ENCODE peak calls at places on chromosomes 12 and 14, in five cellular contexts. O is HepG2, I is astrocyte of the cerebellum, M is left ventricle myocardium inferior, G is epithelial cell of esophagus. E is an unnamed sample.
A peak's percentile ranks its signal among the peaks of the same experiment; 100 is the strongest.

GRCh38 chr12:71282020-71282419 is 124.2 kb upstream of the TSPAN8 start:
- DNase-seq in O (no peak), G (no peak), M (no peak), I (no peak), E (no peak)

GRCh38 chr12:59595557-59596231 is at the start of gene SLC16A7:
- DNase-seq in M (peak; percentile 92), G (peak; percentile 86), O (peak; percentile 39), I (peak; percentile 48), E (peak; percentile 71)

GRCh38 chr12:45775964-45776363 is 46.5 kb downstream of the ARID2 start:
- DNase-seq in I (no peak), O (no peak), G (no peak), M (no peak), E (no peak)

GRCh38 chr12:44550377-44550776 is 325.7 kb downstream of the NELL2 start:
- DNase-seq in G (no peak), I (no peak), M (no peak), O (no peak), E (no peak)

GRCh38 chr14:61296707-61297502 is 15.8 kb upstream of the TMEM30B start:
- DNase-seq in G (peak; percentile 65), O (peak; percentile 20), M (no peak), I (peak; percentile 26), E (no peak)

GRCh38 chr12:123141615-123142517 is 9.0 kb downstream of the PITPNM2 start:
- DNase-seq in G (peak; percentile 65), M (peak; percentile 51), I (peak; percentile 72), O (peak; percentile 87), E (peak; percentile 38)

GRCh38 chr12:88577537-88577936 is 2.7 kb downstream of the KITLG start:
- DNase-seq in O (no peak), I (no peak), M (no peak), G (peak; percentile 73), E (no peak)

GRCh38 chr14:94750371-94750770 is 19.5 kb downstream of the GSC start:
- DNase-seq in G (no peak), I (no peak), M (no peak), O (no peak), E (no peak)

GRCh38 chr14:67418368-67419174 is 6.6 kb upstream of the PLEK2 start:
- DNase-seq in G (peak; percentile 92), O (no peak), M (no peak), I (no peak), E (no peak)

GRCh38 chr12:66269142-66269541 is 33.2 kb upstream of the HELB start:
- DNase-seq in M (no peak), G (no peak), I (no peak), O (no peak), E (no peak)

GRCh38 chr12:66268562-66268961 is 33.7 kb upstream of the HELB start:
- DNase-seq in G (peak; percentile 41), O (no peak), M (no peak), I (no peak), E (no peak)

GRCh38 chr12:66270613-66271012 is 31.7 kb upstream of the HELB start:
- DNase-seq in G (no peak), O (no peak), M (no peak), I (no peak), E (no peak)

GRCh38 chr12:66272650-66273049 is 29.6 kb upstream of the HELB start:
- DNase-seq in G (no peak), O (no peak), M (no peak), I (no peak), E (no peak)

GRCh38 chr12:66269757-66270383 is 32.4 kb upstream of the HELB start:
- DNase-seq in I (peak; percentile 28), G (peak; percentile 53), M (no peak), O (peak; percentile 40), E (peak; percentile 17)
- TF ChIP-seq CTCF in I (peak; percentile 71), G (peak; percentile 68), M (peak; percentile 65), O (peak; percentile 59), E (peak; percentile 56)

DNA sequence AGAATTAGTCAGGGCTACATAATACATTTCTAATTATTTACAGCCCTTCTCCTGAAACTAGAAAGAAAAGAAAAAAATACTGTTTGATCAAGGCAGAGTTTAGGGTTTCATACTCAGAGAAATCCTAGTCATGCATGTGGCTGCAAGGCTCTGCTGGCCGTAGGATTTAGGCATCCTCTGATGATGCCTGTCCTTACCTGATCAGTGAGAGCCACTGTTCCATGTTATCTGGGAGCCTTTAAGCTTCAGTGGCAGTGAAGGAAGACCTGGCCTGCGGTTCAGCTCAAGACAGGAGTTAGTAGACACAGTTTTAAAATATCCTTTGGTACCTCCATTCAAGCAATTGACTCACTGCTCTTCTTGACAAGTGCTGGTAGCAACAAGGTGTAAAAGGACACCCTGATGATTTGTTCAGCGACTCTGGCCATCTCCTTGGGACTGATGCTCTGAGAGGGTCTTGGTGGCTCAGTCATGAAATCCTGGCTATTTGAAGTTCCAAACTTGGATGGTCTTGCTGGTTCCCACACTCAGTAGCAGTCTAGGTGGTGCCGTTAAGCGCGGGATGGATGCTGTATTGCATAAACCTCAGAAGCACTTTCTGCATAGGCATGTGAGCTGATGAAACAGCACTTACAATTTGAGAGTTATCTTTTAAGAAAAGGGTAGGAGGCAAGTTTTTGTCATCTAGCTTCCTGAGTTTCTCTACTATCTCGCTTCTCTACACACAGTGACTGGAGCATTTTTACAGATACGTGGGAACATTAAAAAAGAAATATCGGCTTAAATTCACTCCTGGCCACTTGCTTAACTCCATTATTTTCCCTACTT is 162.0 kb downstream of the SAMD4A start:
- DNase-seq in M (no peak), G (no peak), O (no peak), I (no peak), E (no peak)
- H3K4me3 ChIP-seq in M (no peak overlapping the region), G (no peak overlapping the region), O (no peak overlapping the region), I (no peak overlapping the region), E (no peak overlapping the region)

GRCh38 chr12:30753233-30753632 is 1.5 kb downstream of the CAPRIN2 start:
- DNase-seq in M (no peak), G (peak; percentile 44), O (peak; percentile 56), I (peak; percentile 36), E (no peak)
- TF ChIP-seq CTCF in M (peak; percentile 20), G (peak; percentile 31), O (peak; percentile 50), I (peak; percentile 72), E (peak; percentile 58)

DNA sequence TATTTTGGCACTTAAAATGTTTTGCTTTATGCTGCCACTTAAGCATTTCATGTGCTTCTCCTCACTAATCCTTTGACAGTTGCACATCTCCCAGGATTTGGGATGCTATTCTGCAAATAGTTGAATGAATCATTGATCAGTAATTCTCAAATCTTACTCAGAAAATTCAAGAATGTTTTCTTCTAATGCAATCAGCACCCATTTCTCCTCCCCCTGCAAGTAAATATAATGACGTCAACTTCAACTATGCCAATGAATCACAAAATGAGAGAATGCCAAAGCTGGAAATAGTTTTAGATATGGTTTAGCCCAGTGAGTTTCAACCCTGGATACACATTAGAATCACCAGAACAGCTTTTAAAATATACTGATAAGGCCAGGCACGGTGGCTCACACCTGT is 2.1 kb upstream of the BLOC1S1 start:
- DNase-seq in O (no peak), G (peak; percentile 86), M (no peak), I (peak; percentile 48), E (no peak)
- H3K4me3 ChIP-seq in O (no peak overlapping the region), G (no peak overlapping the region), M (peak overlapping the region; percentile 80), I (no peak overlapping the region), E (no peak overlapping the region)

GRCh38 chr12:121955258-121956040 is 37.1 kb downstream of the CFAP251 start:
- DNase-seq in O (no peak), G (peak; percentile 26), I (no peak), M (no peak), E (no peak)
- TF ChIP-seq CTCF in O (peak; percentile 40), G (peak; percentile 41), I (peak; percentile 69), M (peak; percentile 64), E (peak; percentile 63)

DNA sequence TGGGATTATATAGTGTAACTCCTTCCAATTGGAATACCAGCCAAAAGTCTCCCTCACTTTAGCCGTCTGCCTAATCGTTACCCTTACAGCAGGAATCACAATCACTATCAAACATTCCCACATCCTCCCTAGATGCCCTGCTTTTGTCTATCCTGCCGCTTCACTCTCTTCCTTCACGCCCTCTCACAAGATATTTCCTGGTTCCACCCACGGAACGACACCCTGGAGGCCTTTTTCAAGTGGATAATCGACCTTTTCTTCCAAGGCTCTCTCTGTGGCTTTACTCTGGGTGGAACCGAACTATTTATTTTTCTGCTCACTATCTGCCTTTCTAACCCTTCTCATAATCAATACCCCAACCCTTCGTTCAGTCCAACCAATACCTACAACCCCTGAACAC is 58.9 kb downstream of the MOK start:
- DNase-seq in M (no peak), I (no peak), O (no peak), G (no peak), E (no peak)
- H3K4me3 ChIP-seq in M (no peak overlapping the region), I (no peak overlapping the region), O (no peak overlapping the region), G (no peak overlapping the region), E (no peak overlapping the region)

GRCh38 chr12:40325349-40325960 is 100.7 kb downstream of the LRRK2 start:
- DNase-seq in M (no peak), O (peak; percentile 41), I (no peak), G (peak; percentile 59), E (no peak)
- TF ChIP-seq CTCF in M (peak; percentile 53), O (peak; percentile 65), I (peak; percentile 64), G (peak; percentile 86), E (peak; percentile 54)

GRCh38 chr14:76760331-76761197 is 704 bp upstream of the VASH1 start:
- DNase-seq in I (no peak), O (no peak), M (no peak), G (no peak), E (no peak)
- H3K4me3 ChIP-seq in I (peak overlapping the region; percentile 76), O (peak overlapping the region; percentile 77), M (peak overlapping the region; percentile 93), G (peak overlapping the region; percentile 34), E (peak overlapping the region; percentile 61)

E was measured in HFF-Myc.